ENCODE peak calls at places on chromosomes 4 and X, in ten cellular contexts. R is sigmoid colon, M is lower leg skin, I is GM20000, N is SK-N-SH, L is heart left ventricle, B is Calu3, G is heart right ventricle, A is AG09319, S is lower lobe of right lung. T is an unnamed sample.

GRCh38 chr4:74932832-74933561 is at the start of gene PARM1:
- DNase-seq in R (peak; percentile 95), M (peak; percentile 95), I (peak; percentile 87), N (peak; percentile 58), L (peak; percentile 93), B (peak; percentile 90), G (peak; percentile 90), A (peak; percentile 25), S (peak; percentile 92), T (peak; percentile 91)

GRCh38 chr4:186516287-186516686 is 39.1 kb downstream of the MTNR1A start:
- DNase-seq in R (no peak), M (no peak), I (no peak), N (no peak), L (no peak), B (no peak), G (no peak), A (no peak), S (no peak), T (no peak)

GRCh38 chr4:9804918-9805317 is 23.5 kb downstream of the DRD5 start:
- DNase-seq in R (no peak), M (no peak), I (no peak), N (no peak), L (no peak), B (no peak), G (no peak), A (no peak), S (no peak), T (no peak)

GRCh38 chr4:93232883-93233282 is 595.7 kb upstream of the ATOH1 start:
- DNase-seq in R (no peak), M (no peak), I (no peak), N (no peak), L (no peak), B (no peak), G (no peak), A (no peak), S (no peak), T (no peak)

GRCh38 chrX:77788050-77788449 is 2.0 kb upstream of the ATRX start:
- DNase-seq in R (no peak), M (no peak), I (no peak), N (no peak), L (no peak), B (peak; percentile 28), G (peak; percentile 8), A (no peak), S (no peak), T (no peak)

GRCh38 chr4:54085284-54085683 is 14.7 kb upstream of the GSX2 start:
- DNase-seq in R (no peak), M (peak; percentile 94), I (no peak), N (no peak), L (peak; percentile 72), B (no peak), G (peak; percentile 50), A (no peak), S (no peak), T (no peak)

GRCh38 chr4:113106076-113106475 is 56.6 kb downstream of the ANK2 start:
- DNase-seq in R (no peak), M (no peak), I (peak; percentile 14), N (peak; percentile 6), L (no peak), B (no peak), G (no peak), A (peak; percentile 10), S (no peak), T (no peak)

GRCh38 chr4:8675383-8675782 is 82.8 kb downstream of the CPZ start:
- DNase-seq in R (peak; percentile 55), M (no peak), I (no peak), N (no peak), L (no peak), B (no peak), G (no peak), A (no peak), S (no peak), T (peak; percentile 77)

GRCh38 chrX:56615282-56615681 is 51.9 kb downstream of the UBQLN2 start:
- DNase-seq in R (no peak), M (no peak), I (no peak), N (no peak), L (no peak), B (no peak), G (no peak), A (no peak), S (no peak), T (no peak)

GRCh38 chrX:11341274-11342256 is 48.4 kb downstream of the AMELX start:
- DNase-seq in R (peak; percentile 82), M (peak; percentile 87), I (peak; percentile 2), N (no peak), L (peak; percentile 75), B (peak; percentile 49), G (peak; percentile 42), A (peak; percentile 31), S (peak; percentile 63), T (no peak)

GRCh38 chrX:86061407-86061806 is 14.0 kb upstream of the CHM start:
- DNase-seq in R (no peak), M (no peak), I (no peak), N (no peak), L (no peak), B (no peak), G (no peak), A (no peak), S (no peak), T (no peak)

GRCh38 chrX:86066998-86067397 is 19.6 kb upstream of the CHM start:
- DNase-seq in R (no peak), M (no peak), I (no peak), N (peak; percentile 14), L (no peak), B (peak; percentile 1), G (no peak), A (no peak), S (no peak), T (no peak)
- TF ChIP-seq CTCF in R (no peak), M (no peak), I (no peak), N (peak; percentile 29), L (no peak), B (no peak), G (no peak), A (no peak), S (no peak), T (no peak)

GRCh38 chr4:106062452-106062875 is 167.2 kb downstream of the NPNT start:
- DNase-seq in R (no peak), M (no peak), I (no peak), N (no peak), L (no peak), B (peak; percentile 20), G (no peak), A (peak; percentile 23), S (no peak), T (no peak)

GRCh38 chr4:106063009-106063408 is 167.7 kb downstream of the NPNT start:
- DNase-seq in R (no peak), M (no peak), I (no peak), N (no peak), L (no peak), B (no peak), G (no peak), A (no peak), S (no peak), T (no peak)

GRCh38 chr4:106065018-106065417 is 169.7 kb downstream of the NPNT start:
- DNase-seq in R (no peak), M (no peak), I (no peak), N (no peak), L (no peak), B (no peak), G (no peak), A (no peak), S (no peak), T (no peak)
- TF ChIP-seq CTCF in R (no peak), M (no peak), I (no peak), N (no peak), L (no peak), B (no peak), G (no peak), A (no peak), S (no peak), T (no peak)

GRCh38 chrX:152913354-152913753 is 15.5 kb downstream of the ZNF185 start:
- DNase-seq in R (no peak), M (no peak), I (no peak), N (no peak), L (no peak), B (no peak), G (no peak), A (no peak), S (no peak), T (no peak)

GRCh38 chrX:152917969-152918579 is 20.2 kb downstream of the ZNF185 start:
- DNase-seq in R (no peak), M (no peak), I (no peak), N (no peak), L (no peak), B (no peak), G (no peak), A (no peak), S (no peak), T (no peak)

GRCh38 chrX:152912641-152913040 is 14.8 kb downstream of the ZNF185 start:
- DNase-seq in R (no peak), M (no peak), I (no peak), N (no peak), L (no peak), B (no peak), G (no peak), A (no peak), S (no peak), T (no peak)

GRCh38 chrX:152913915-152914314 is 16.0 kb downstream of the ZNF185 start:
- DNase-seq in R (no peak), M (no peak), I (no peak), N (peak; percentile 69), L (no peak), B (no peak), G (no peak), A (no peak), S (no peak), T (no peak)

DNA sequence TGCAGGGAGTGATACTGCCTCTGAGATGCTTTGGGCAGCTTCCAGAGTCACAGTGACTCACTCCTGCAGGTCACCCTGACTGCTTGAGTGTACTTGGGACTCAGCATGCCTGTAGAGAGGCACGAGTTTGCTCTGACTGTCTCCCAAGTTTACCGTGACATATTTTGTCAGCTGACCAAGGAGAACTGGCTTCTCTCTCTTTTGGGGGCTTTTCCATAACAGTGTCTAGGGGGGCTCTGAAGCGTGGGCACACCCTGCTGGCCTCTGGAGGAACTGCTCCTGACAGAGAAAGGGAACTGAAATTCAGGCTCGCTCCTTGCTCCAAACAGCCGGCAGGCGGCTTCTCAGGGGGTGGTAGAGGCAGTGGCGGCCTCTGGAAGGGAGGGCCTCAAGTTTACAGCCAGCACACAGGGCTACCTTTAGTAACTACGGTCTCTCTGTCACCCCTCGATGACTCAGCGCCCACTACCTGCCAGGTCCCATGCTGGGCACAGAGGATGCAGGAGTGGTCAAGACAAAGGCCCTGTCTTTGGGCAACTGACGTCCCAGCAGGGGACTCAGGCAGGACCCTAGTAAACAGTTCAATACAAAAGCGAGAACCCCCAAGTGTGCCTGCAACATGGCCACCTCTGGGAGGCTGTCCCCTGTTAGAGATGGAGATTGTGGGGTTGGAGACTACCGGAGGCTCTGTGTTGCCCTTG is 17.8 kb downstream of the ZNF185 start:
- DNase-seq in R (no peak), M (no peak), I (peak; percentile 59), N (peak; percentile 77), L (no peak), B (peak; percentile 21), G (no peak), A (no peak), S (no peak), T (peak; percentile 52)
- TF ChIP-seq CTCF in R (no peak), M (no peak), I (peak; percentile 46), N (peak; percentile 75), L (peak; percentile 25), B (peak; percentile 64), G (no peak), A (peak; percentile 64), S (peak; percentile 49), T (peak; percentile 62)

DNA sequence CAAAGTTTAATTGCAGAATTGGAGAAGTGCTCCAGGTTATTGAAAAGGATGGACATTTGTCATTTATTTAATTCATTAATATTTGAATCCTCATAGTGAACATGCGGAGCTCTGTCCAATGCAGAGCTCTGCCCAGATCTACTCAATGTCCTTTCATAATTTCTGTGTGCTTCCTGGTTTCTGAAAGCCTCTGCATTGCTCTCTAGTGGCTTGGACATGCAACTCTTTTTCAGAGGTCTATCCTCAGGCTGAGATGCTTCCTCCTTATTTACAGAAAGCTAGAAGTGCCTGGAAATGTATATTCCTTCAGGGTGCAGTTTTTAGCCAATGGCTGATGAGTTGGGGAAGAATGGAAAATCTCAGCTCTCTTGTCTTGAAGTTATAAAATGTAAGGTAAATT is 786.1 kb upstream of the AADAT start:
- DNase-seq in R (no peak), M (no peak), I (no peak), N (peak; percentile 2), L (no peak), B (no peak), G (no peak), A (no peak), S (no peak), T (no peak)
- TF ChIP-seq CTCF in R (no peak), M (no peak), I (no peak), N (peak; percentile 52), L (no peak), B (no peak), G (no peak), A (no peak), S (no peak), T (no peak)